ENCODE peak calls at places on chromosome 6, in five cellular contexts. R, C, K, T and F are unnamed samples. For H3K4me1, the result is how much of the 10 kb centered on the place peaks cover.

GRCh38 chr6:53431704-53432103 is 83.0 kb upstream of the ELOVL5 start:
- DNase-seq in R (no peak), C (no peak), K (no peak), T (peak), F (no peak)

GRCh38 chr6:74780831-74781230 is 425.0 kb downstream of the COL12A1 start:
- DNase-seq in R (no peak), C (no peak), K (no peak), T (no peak), F (no peak)

GRCh38 chr6:41587223-41587879 is 41.2 kb downstream of the FOXP4 start:
- DNase-seq in R (no peak), C (no peak), K (no peak), T (no peak), F (no peak)

GRCh38 chr6:146050168-146050567 is 21.3 kb downstream of the GRM1 start:
- DNase-seq in R (no peak), C (no peak), K (no peak), T (no peak), F (no peak)

GRCh38 chr6:43076093-43076927 is at the start of gene PTK7:
- DNase-seq in R (peak), C (peak), K (no peak), T (no peak), F (peak)

GRCh38 chr6:6436946-6437345 is 116.5 kb upstream of the F13A1 start:
- DNase-seq in R (no peak), C (no peak), K (no peak), T (no peak), F (no peak)

GRCh38 chr6:136593748-136594490 is 43.7 kb upstream of the MAP7 start:
- DNase-seq in R (peak), C (no peak), K (no peak), T (peak), F (no peak)

GRCh38 chr6:105824732-105825131 is 261.4 kb upstream of the PRDM1 start:
- DNase-seq in R (peak), C (no peak), K (no peak), T (no peak), F (no peak)

GRCh38 chr6:134520181-134521115 is 202.5 kb upstream of the SGK1 start:
- DNase-seq in R (peak), C (no peak), K (no peak), T (no peak), F (no peak)

GRCh38 chr6:99514089-99514488 is 1.1 kb downstream of the USP45 start:
- DNase-seq in R (peak), C (no peak), K (no peak), T (no peak), F (no peak)

GRCh38 chr6:134707342-134707982 is 242.4 kb downstream of the ALDH8A1 start:
- DNase-seq in R (peak), C (no peak), K (no peak), T (no peak), F (no peak)

GRCh38 chr6:104855507-104855906 is 4.2 kb downstream of the HACE1 start:
- DNase-seq in R (peak), C (no peak), K (no peak), T (no peak), F (no peak)

GRCh38 chr6:16438677-16439615 is 200.6 kb downstream of the GMPR start:
- DNase-seq in R (peak), C (no peak), K (no peak), T (no peak), F (no peak)

GRCh38 chr6:21597706-21598273 is 4.2 kb downstream of the SOX4 start:
- DNase-seq in R (peak), C (no peak), K (no peak), T (no peak), F (no peak)

GRCh38 chr6:36135053-36135731 is 4.9 kb downstream of the MAPK13 start:
- DNase-seq in R (no peak), C (no peak), K (no peak), T (no peak), F (no peak)

GRCh38 chr6:90263653-90264052 is 33.0 kb downstream of the BACH2 start:
- DNase-seq in R (no peak), C (no peak), K (no peak), T (peak), F (no peak)

GRCh38 chr6:22068561-22069346 is 228.1 kb downstream of the PRL start:
- DNase-seq in R (no peak), C (no peak), K (no peak), T (no peak), F (no peak)

GRCh38 chr6:29517728-29518440 is 30.1 kb upstream of the MAS1L start:
- DNase-seq in R (no peak), C (no peak), K (no peak), T (no peak), F (no peak)

GRCh38 chr6:26273673-26274595 is 91.1 kb upstream of the BTN3A2 start:
- DNase-seq in R (peak), C (no peak), K (no peak), T (peak), F (no peak)

GRCh38 chr6:36829919-36830544 is 9.2 kb downstream of the CPNE5 start:
- DNase-seq in R (no peak), C (peak), K (peak), T (no peak), F (peak)

GRCh38 chr6:126033696-126034095 is 47.4 kb downstream of the TRMT11 start:
- DNase-seq in R (peak), C (no peak), K (no peak), T (peak), F (no peak)

GRCh38 chr6:89694428-89694827 is 55.9 kb upstream of the LYRM2 start:
- DNase-seq in R (no peak), C (no peak), K (no peak), T (no peak), F (no peak)

GRCh38 chr6:23435798-23436197 is 690.2 kb upstream of the NRSN1 start:
- DNase-seq in R (no peak), C (no peak), K (no peak), T (no peak), F (no peak)

GRCh38 chr6:41194386-41194785 is 6.6 kb downstream of the TREML2 start:
- DNase-seq in R (no peak), C (no peak), K (no peak), T (no peak), F (no peak)

GRCh38 chr6:41940759-41941279 is 789 bp downstream of the CCND3 start:
- DNase-seq in R (peak), C (peak), K (peak), T (no peak), F (peak)

GRCh38 chr6:36323062-36323461 is 13.6 kb downstream of the BNIP5 start:
- DNase-seq in R (peak), C (no peak), K (no peak), T (no peak), F (no peak)

GRCh38 chr6:118165500-118165899 is 258.4 kb downstream of the SLC35F1 start:
- DNase-seq in R (no peak), C (no peak), K (no peak), T (no peak), F (no peak)

GRCh38 chr6:90383212-90383611 is 86.6 kb upstream of the BACH2 start:
- DNase-seq in R (no peak), C (no peak), K (no peak), T (no peak), F (no peak)

GRCh38 chr6:123022980-123023379 is 26.9 kb downstream of the CLVS2 start:
- DNase-seq in R (no peak), C (no peak), K (no peak), T (peak), F (no peak)

GRCh38 chr6:170076466-170077165 is 214.3 kb downstream of the DLL1 start:
- DNase-seq in R (no peak), C (peak), K (no peak), T (no peak), F (no peak)

GRCh38 chr6:170046786-170047626 is 243.9 kb downstream of the DLL1 start:
- DNase-seq in R (peak), C (peak), K (peak), T (no peak), F (no peak)

GRCh38 chr6:25844518-25844917 is 12.7 kb upstream of the SLC17A1 start:
- DNase-seq in R (no peak), C (no peak), K (no peak), T (no peak), F (no peak)

GRCh38 chr6:98787401-98787800 is 47.0 kb upstream of the POU3F2 start:
- DNase-seq in R (no peak), C (no peak), K (no peak), T (no peak), F (no peak)

GRCh38 chr6:96909826-96910225 is 12.1 kb upstream of the NDUFAF4 start:
- DNase-seq in R (no peak), C (no peak), K (no peak), T (no peak), F (no peak)

GRCh38 chr6:45200510-45200909 is 127.6 kb upstream of the RUNX2 start:
- DNase-seq in R (no peak), C (no peak), K (no peak), T (no peak), F (no peak)

GRCh38 chr6:3424185-3424927 is 32.5 kb downstream of the SLC22A23 start:
- DNase-seq in R (no peak), C (no peak), K (no peak), T (no peak), F (no peak)
- H3K4me1 ChIP-seq in R (half or more), C (under half), K (under half), T (under half), F (under half)

GRCh38 chr6:113570176-113570575 is 287.0 kb upstream of the MARCKS start:
- DNase-seq in R (peak), C (no peak), K (no peak), T (no peak), F (no peak)
- H3K4me3 ChIP-seq in R (no peak), C (no peak), K (no peak), T (no peak), F (no peak)

GRCh38 chr6:150620244-150620643 is 20.6 kb downstream of the PLEKHG1 start:
- DNase-seq in R (no peak), C (no peak), K (no peak), T (no peak), F (no peak)

GRCh38 chr6:150624199-150624598 is 24.5 kb downstream of the PLEKHG1 start:
- DNase-seq in R (no peak), C (no peak), K (no peak), T (no peak), F (no peak)

GRCh38 chr6:150622941-150623874 is 23.5 kb downstream of the PLEKHG1 start:
- DNase-seq in R (no peak), C (no peak), K (no peak), T (peak), F (no peak)

GRCh38 chr6:150620763-150621162 is 21.1 kb downstream of the PLEKHG1 start:
- DNase-seq in R (no peak), C (no peak), K (no peak), T (no peak), F (no peak)

DNA sequence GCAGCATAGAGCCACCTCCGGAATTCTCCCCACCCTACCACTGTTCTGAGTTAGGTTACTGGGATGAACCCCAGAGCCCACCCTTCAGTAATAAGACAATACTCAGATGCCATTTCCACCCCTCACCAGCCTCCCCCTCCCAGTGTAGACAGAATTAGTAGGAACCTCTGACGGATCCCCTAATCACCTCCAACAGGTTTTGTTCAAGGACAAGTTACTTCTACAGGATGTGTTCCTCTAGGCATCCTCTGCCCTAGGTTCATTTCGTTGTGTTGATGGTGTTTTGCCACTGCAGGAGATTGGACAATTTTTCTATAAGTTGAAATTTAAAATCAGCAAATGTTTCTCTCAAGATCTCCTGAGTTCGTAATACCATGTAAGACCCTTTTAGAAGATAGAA is 22.8 kb downstream of the PLEKHG1 start:
- DNase-seq in R (no peak), C (no peak), K (no peak), T (no peak), F (no peak)
- H3K4me1 ChIP-seq in R (under half), C (under half), K (under half), T (under half), F (under half)

GRCh38 chr6:107345398-107345797 is 114.0 kb downstream of the PDSS2 start:
- DNase-seq in R (peak), C (no peak), K (no peak), T (no peak), F (no peak)
- H3K4me3 ChIP-seq in R (no peak), C (no peak), K (no peak), T (no peak), F (no peak)

GRCh38 chr6:31820051-31820389 is 4.7 kb downstream of the HSPA1A start:
- DNase-seq in R (no peak), C (no peak), K (no peak), T (no peak), F (no peak)
- H3K4me1 ChIP-seq in R (under half), C (under half), K (under half), T (under half), F (under half)